ENCODE peak calls at places on chromosomes 6 and 20, in four cellular contexts. P is WTC11, Z is HepG2, T is K562. K is an unnamed sample.

GRCh38 chr20:33005908-33006775 is 1.4 kb upstream of the BPIFB2 start:
- DNase-seq in P (no peak), Z (peak; percentile 95), T (no peak), K (no peak)

GRCh38 chr6:107989166-107990094 is 31.4 kb upstream of the SEC63 start:
- DNase-seq in P (no peak), Z (no peak), T (peak; percentile 21), K (no peak)

GRCh38 chr6:31125586-31126363 is 5.5 kb upstream of the CDSN start:
- DNase-seq in P (no peak), Z (no peak), T (no peak), K (peak; percentile 31)

GRCh38 chr6:168377856-168378832 is 58.6 kb upstream of the DACT2 start:
- DNase-seq in P (no peak), Z (no peak), T (no peak), K (no peak)

GRCh38 chr6:168035098-168035660 is 37.7 kb downstream of the KIF25 start:
- DNase-seq in P (peak; percentile 75), Z (no peak), T (peak; percentile 94), K (peak; percentile 41)

GRCh38 chr6:3762359-3762758 is 10.8 kb upstream of the PXDC1 start:
- DNase-seq in P (no peak), Z (no peak), T (no peak), K (no peak)

GRCh38 chr6:163538331-163538730 is 123.8 kb downstream of the QKI start:
- DNase-seq in P (no peak), Z (no peak), T (no peak), K (no peak)

GRCh38 chr6:1395496-1395895 is 6.1 kb downstream of the FOXF2 start:
- DNase-seq in P (no peak), Z (no peak), T (no peak), K (no peak)

GRCh38 chr6:81988446-81988845 is 236.0 kb upstream of the TENT5A start:
- DNase-seq in P (no peak), Z (no peak), T (no peak), K (no peak)

GRCh38 chr6:13012977-13013680 is 296.6 kb downstream of the PHACTR1 start:
- DNase-seq in P (peak; percentile 84), Z (no peak), T (no peak), K (no peak)

GRCh38 chr6:161348628-161348994 is 74.8 kb upstream of the AGPAT4 start:
- DNase-seq in P (no peak), Z (no peak), T (no peak), K (no peak)

GRCh38 chr6:124795879-124796838 is 166.1 kb upstream of the RNF217 start:
- DNase-seq in P (peak; percentile 53), Z (no peak), T (peak; percentile 25), K (no peak)

GRCh38 chr6:46760925-46761324 is 14.2 kb downstream of the ANKRD66 start:
- DNase-seq in P (no peak), Z (no peak), T (no peak), K (no peak)
- TF ChIP-seq NR3C1 in P (no peak), Z (no peak), T (no peak), K (no peak)

GRCh38 chr6:141878686-141879085 is 254.0 kb upstream of the GJE1 start:
- DNase-seq in P (no peak), Z (no peak), T (no peak), K (no peak)
- TF ChIP-seq NR3C1 in P (no peak), Z (no peak), T (no peak), K (no peak)

GRCh38 chr6:145468534-145468933 is 266.8 kb downstream of the EPM2A start:
- DNase-seq in P (no peak), Z (no peak), T (no peak), K (no peak)

DNA sequence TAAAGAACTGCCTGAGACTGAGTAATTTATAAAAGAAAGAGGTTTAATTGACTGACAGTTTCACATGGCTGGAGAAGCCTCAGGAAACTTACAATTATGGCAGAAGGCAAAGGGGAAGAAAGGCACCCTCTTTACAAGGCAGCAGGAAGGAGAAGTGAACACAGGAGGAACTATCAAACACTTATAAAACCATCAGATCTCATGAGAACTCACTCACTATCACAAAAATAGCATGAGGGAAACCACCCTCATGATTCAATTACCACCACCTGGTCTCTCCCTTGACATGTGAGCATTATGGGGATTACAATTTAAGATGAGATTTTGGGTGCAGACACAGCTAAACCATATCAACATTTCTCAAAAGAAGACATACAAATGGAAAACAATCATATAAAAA is 266.3 kb downstream of the EPM2A start:
- DNase-seq in P (no peak), Z (no peak), T (no peak), K (no peak)
- TF ChIP-seq NR3C1 in P (no peak), Z (no peak), T (no peak), K (no peak)

GRCh38 chr20:1292620-1293019 is 26.5 kb downstream of the SNPH start:
- DNase-seq in P (no peak), Z (no peak), T (no peak), K (no peak)
- TF ChIP-seq NR3C1 in P (no peak), Z (no peak), T (no peak), K (no peak)

DNA sequence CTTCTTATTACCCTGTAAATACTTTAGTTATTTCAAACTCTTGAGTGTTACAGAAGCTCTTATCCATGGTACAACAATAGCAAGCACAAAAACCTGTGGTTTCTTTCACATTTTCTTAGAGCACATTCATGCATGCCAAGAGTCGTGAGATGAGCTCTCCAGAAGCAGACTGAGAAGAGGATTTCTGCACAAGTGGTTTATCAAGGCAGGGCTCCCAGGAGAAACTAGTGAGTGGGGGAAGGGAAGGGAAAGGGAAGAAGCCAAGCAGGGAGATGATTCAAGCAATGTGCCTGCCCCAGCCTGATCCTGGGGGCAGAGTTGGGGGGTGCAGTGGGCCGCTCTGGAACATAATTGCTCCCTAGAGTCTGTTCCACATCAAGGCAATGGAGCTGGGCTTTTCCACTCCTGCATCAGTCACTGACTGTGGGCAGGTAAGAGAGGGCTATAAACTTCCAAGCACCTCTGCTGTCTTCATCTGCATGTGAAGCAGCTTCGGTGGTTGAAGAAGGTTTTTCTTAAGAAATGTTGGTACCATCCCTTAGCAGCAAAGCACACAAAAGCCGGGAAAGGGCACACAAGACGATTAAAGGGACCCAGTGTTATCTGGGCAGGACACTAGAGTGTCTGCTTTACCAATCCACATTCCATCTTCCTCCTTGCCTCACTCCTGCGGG is 152.1 kb downstream of the PLCB4 start:
- DNase-seq in P (no peak), Z (no peak), T (no peak), K (no peak)
- TF ChIP-seq NR3C1 in P (no peak), Z (no peak), T (no peak), K (no peak)